ENCODE peak calls at places on chromosome 22, in eight cellular contexts. R is heart left ventricle, F is lower lobe of right lung, B is choroid plexus epithelial cell, O is WTC11, U is IMR-90, Q is psoas muscle, H is spleen. Z is an unnamed sample.

GRCh38 chr22:44727148-44727547 is 25.1 kb downstream of the PRR5 start:
- DNase-seq in R (no peak), F (no peak), B (no peak), O (no peak), U (no peak), Q (no peak), H (no peak), Z (no peak)

GRCh38 chr22:44368611-44369010 is 55.9 kb upstream of the SHISAL1 start:
- DNase-seq in R (peak), F (peak), B (no peak), O (no peak), U (no peak), Q (peak), H (peak), Z (no peak)

GRCh38 chr22:46792841-46793261 is 30.4 kb downstream of the TBC1D22A start:
- DNase-seq in R (no peak), F (no peak), B (no peak), O (no peak), U (no peak), Q (no peak), H (peak), Z (no peak)

GRCh38 chr22:41479671-41480396 is 10.9 kb downstream of the ACO2 start:
- DNase-seq in R (no peak), F (no peak), B (peak), O (peak), U (peak), Q (no peak), H (no peak), Z (peak)

GRCh38 chr22:45867118-45867905 is 109.7 kb downstream of the WNT7B start:
- DNase-seq in R (peak), F (peak), B (peak), O (peak), U (no peak), Q (no peak), H (peak), Z (peak)

GRCh38 chr22:30813936-30814335 is 119.3 kb downstream of the OSBP2 start:
- DNase-seq in R (no peak), F (no peak), B (no peak), O (no peak), U (no peak), Q (no peak), H (no peak), Z (no peak)

GRCh38 chr22:44884968-44885805 is 124.6 kb downstream of the PHF21B start:
- DNase-seq in R (no peak), F (no peak), B (no peak), O (no peak), U (no peak), Q (no peak), H (peak), Z (no peak)

GRCh38 chr22:25903294-25903693 is 161.3 kb downstream of the MYO18B start:
- DNase-seq in R (no peak), F (no peak), B (no peak), O (peak), U (no peak), Q (no peak), H (no peak), Z (peak)

GRCh38 chr22:41535244-41535643 is 9.0 kb downstream of the POLR3H start:
- DNase-seq in R (no peak), F (no peak), B (peak), O (peak), U (no peak), Q (no peak), H (no peak), Z (no peak)

GRCh38 chr22:45525480-45525879 is 22.8 kb downstream of the FBLN1 start:
- DNase-seq in R (no peak), F (no peak), B (no peak), O (no peak), U (no peak), Q (no peak), H (no peak), Z (no peak)

GRCh38 chr22:47943729-47944700 is 1181.6 kb downstream of the TBC1D22A start:
- DNase-seq in R (no peak), F (no peak), B (no peak), O (no peak), U (no peak), Q (no peak), H (no peak), Z (no peak)

GRCh38 chr22:20663941-20664593 is 109.8 kb upstream of the SERPIND1 start:
- DNase-seq in R (no peak), F (no peak), B (no peak), O (no peak), U (no peak), Q (no peak), H (no peak), Z (no peak)

GRCh38 chr22:46465348-46465725 is 72.1 kb downstream of the CELSR1 start:
- DNase-seq in R (peak), F (peak), B (no peak), O (no peak), U (no peak), Q (no peak), H (no peak), Z (no peak)

GRCh38 chr22:46588279-46589140 is 31.7 kb upstream of the GRAMD4 start:
- DNase-seq in R (peak), F (peak), B (no peak), O (no peak), U (no peak), Q (no peak), H (peak), Z (no peak)

GRCh38 chr22:26534166-26534855 is 22.0 kb upstream of the TFIP11 start:
- DNase-seq in R (no peak), F (no peak), B (no peak), O (no peak), U (no peak), Q (no peak), H (no peak), Z (no peak)

DNA sequence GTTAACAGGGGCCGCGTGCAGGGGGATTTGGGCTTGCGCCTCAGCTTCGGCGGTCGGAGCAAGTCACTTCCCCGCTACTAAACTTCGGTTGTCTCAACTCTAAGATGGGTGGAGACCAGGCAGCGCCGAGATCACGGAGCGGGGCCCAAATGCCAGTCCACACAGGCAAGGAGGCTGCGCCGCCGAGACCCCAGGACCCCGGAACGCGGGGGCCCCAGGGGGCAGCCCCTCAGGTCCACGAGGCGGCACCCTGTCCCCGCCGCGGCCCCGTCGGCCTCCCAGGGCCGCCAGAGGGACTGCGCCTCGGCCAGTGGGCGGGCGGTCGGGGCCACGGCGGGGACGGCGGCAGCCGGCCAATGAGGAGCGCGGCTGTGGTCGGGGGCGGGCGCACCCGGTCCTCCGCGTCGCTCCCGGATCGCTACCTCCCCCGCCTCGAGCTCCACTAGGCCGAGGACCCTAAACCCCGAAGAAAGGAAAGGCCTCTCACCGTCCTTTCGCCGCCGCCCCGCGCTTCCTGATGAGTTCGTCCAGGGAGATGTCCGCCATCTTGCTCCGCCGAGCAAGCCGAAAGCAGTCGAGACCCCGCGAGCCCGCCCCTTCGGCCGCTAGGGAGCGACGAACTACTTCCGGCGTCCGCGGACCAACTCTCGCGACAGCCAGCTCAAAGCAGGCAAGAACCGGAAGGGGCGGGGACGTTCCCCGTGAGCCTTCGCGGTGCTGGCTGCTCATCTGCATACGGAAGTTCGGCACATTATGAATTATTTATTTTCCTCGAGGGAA is at the start of gene POLDIP3:
- DNase-seq in R (peak), F (peak), B (peak), O (peak), U (peak), Q (peak), H (peak), Z (peak)
- TF ChIP-seq CTCF in R (no peak), F (peak), B (peak), O (no peak), U (peak), Q (no peak), H (peak), Z (peak)

GRCh38 chr22:42880815-42881214 is 23.7 kb upstream of the ARFGAP3 start:
- DNase-seq in R (no peak), F (no peak), B (no peak), O (peak), U (no peak), Q (no peak), H (no peak), Z (no peak)
- TF ChIP-seq CTCF in R (no peak), F (no peak), B (peak), O (no peak), U (no peak), Q (peak), H (no peak), Z (peak)

DNA sequence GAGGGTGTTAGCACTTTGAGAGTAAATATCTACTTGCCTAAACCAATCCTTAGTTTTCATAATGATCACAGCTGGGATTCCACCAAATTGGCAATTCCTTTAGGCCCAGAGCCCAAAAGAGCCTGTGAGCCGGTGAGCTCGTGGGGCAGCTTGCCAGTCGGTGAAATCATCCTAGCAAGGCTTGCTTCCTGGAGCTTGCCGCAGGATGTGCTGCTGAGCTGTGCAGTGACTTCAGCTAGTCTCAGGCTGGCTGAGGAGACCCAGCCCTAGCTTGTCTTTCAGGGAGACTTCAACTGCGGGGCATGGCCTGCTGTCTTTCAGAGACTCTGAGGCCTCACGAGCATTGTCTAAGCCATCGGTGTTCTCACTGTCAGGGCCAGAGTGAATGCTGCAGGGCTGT is 73.6 kb upstream of the SUSD2 start:
- DNase-seq in R (peak), F (peak), B (peak), O (no peak), U (peak), Q (peak), H (no peak), Z (no peak)
- TF ChIP-seq CTCF in R (peak), F (no peak), B (peak), O (no peak), U (peak), Q (peak), H (no peak), Z (no peak)

GRCh38 chr22:18998998-18999397 is 62.9 kb upstream of the PRODH start:
- DNase-seq in R (no peak), F (no peak), B (no peak), O (peak), U (no peak), Q (no peak), H (no peak), Z (peak)
- TF ChIP-seq CTCF in R (no peak), F (no peak), B (peak), O (peak), U (peak), Q (no peak), H (no peak), Z (peak)

GRCh38 chr22:22351366-22351765 is 106.8 kb downstream of the VPREB1 start:
- DNase-seq in R (no peak), F (no peak), B (no peak), O (no peak), U (no peak), Q (no peak), H (no peak), Z (no peak)
- TF ChIP-seq CTCF in R (no peak), F (no peak), B (no peak), O (no peak), U (no peak), Q (no peak), H (no peak), Z (no peak)

Z was measured in neural crest cell.